ENCODE peak calls at places on chromosomes 5 and 9, in six cellular contexts. W, V, Q, K, B and P are unnamed samples. For H3K36me3 and H3K4me1, the result is how much of the 10 kb centered on the place peaks cover.

GRCh38 chr5:107687937-107688336 is 17.2 kb upstream of the EFNA5 start:
- DNase-seq in W (no peak), V (no peak), Q (no peak), K (no peak), B (no peak), P (no peak)

GRCh38 chr5:44536650-44537260 is 147.5 kb upstream of the FGF10 start:
- DNase-seq in W (peak), V (no peak), Q (no peak), K (peak), B (no peak), P (no peak)

GRCh38 chr9:75588808-75589207 is 301.7 kb upstream of the PCSK5 start:
- DNase-seq in W (no peak), V (no peak), Q (no peak), K (peak), B (no peak), P (no peak)

GRCh38 chr9:123725389-123725788 is 204.5 kb downstream of the DENND1A start:
- DNase-seq in W (no peak), V (peak), Q (peak), K (no peak), B (no peak), P (no peak)

GRCh38 chr9:28946648-28947047 is 1373.4 kb upstream of the C9orf72 start:
- DNase-seq in W (no peak), V (no peak), Q (no peak), K (peak), B (no peak), P (no peak)

GRCh38 chr5:171858303-171858702 is 72.7 kb downstream of the SMIM23 start:
- DNase-seq in W (no peak), V (no peak), Q (no peak), K (peak), B (no peak), P (no peak)

GRCh38 chr5:69341520-69342161 is 9.0 kb upstream of the CCDC125 start:
- DNase-seq in W (no peak), V (no peak), Q (no peak), K (peak), B (no peak), P (no peak)

GRCh38 chr5:107026098-107026497 is 644.6 kb downstream of the EFNA5 start:
- DNase-seq in W (no peak), V (no peak), Q (no peak), K (no peak), B (no peak), P (no peak)

GRCh38 chr9:38720083-38720755 is at the start of gene FAM240B:
- DNase-seq in W (no peak), V (no peak), Q (no peak), K (no peak), B (no peak), P (no peak)

GRCh38 chr9:95896580-95896979 is 21.1 kb downstream of the ERCC6L2 start:
- DNase-seq in W (no peak), V (no peak), Q (no peak), K (no peak), B (no peak), P (no peak)

GRCh38 chr5:57953830-57954229 is 471.2 kb upstream of the ACTBL2 start:
- DNase-seq in W (no peak), V (no peak), Q (no peak), K (no peak), B (no peak), P (no peak)

GRCh38 chr5:66354407-66354806 is 210.3 kb downstream of the SREK1 start:
- DNase-seq in W (no peak), V (no peak), Q (no peak), K (no peak), B (no peak), P (no peak)

GRCh38 chr9:70165006-70165602 is 93.7 kb upstream of the SMC5 start:
- DNase-seq in W (no peak), V (no peak), Q (no peak), K (no peak), B (no peak), P (no peak)

GRCh38 chr5:33321026-33321425 is 119.7 kb upstream of the TARS1 start:
- DNase-seq in W (no peak), V (no peak), Q (no peak), K (peak), B (no peak), P (no peak)

GRCh38 chr5:64165500-64166200 is at the start of gene RNF180:
- DNase-seq in W (peak), V (peak), Q (peak), K (peak), B (peak), P (peak)

GRCh38 chr5:159978358-159978757 is 30.6 kb upstream of the TTC1 start:
- DNase-seq in W (no peak), V (no peak), Q (no peak), K (no peak), B (no peak), P (no peak)

GRCh38 chr5:41754857-41755256 is 115.4 kb downstream of the OXCT1 start:
- DNase-seq in W (no peak), V (no peak), Q (no peak), K (peak), B (no peak), P (no peak)

GRCh38 chr5:168822745-168823281 is 243.6 kb upstream of the PANK3 start:
- DNase-seq in W (no peak), V (no peak), Q (no peak), K (peak), B (no peak), P (no peak)

GRCh38 chr5:39998518-39998917 is 573.7 kb upstream of the DAB2 start:
- DNase-seq in W (no peak), V (no peak), Q (no peak), K (no peak), B (no peak), P (no peak)

GRCh38 chr5:79990598-79991507 is at the start of gene MTX3:
- DNase-seq in W (peak), V (peak), Q (peak), K (peak), B (peak), P (peak)

GRCh38 chr5:93899026-93899600 is 157.7 kb upstream of the POU5F2 start:
- DNase-seq in W (no peak), V (no peak), Q (no peak), K (peak), B (no peak), P (no peak)

GRCh38 chr5:79831910-79832309 is 142.3 kb downstream of the CMYA5 start:
- DNase-seq in W (no peak), V (peak), Q (peak), K (no peak), B (no peak), P (no peak)

GRCh38 chr9:127030814-127031740 is 91.4 kb downstream of the ANGPTL2 start:
- DNase-seq in W (no peak), V (no peak), Q (no peak), K (no peak), B (no peak), P (no peak)

GRCh38 chr5:52360985-52361384 is 426.7 kb upstream of the ITGA1 start:
- DNase-seq in W (no peak), V (no peak), Q (no peak), K (no peak), B (no peak), P (no peak)

GRCh38 chr5:52356311-52356918 is 431.3 kb upstream of the ITGA1 start:
- DNase-seq in W (no peak), V (no peak), Q (no peak), K (peak), B (no peak), P (no peak)

GRCh38 chr5:52359261-52359660 is 428.5 kb upstream of the ITGA1 start:
- DNase-seq in W (no peak), V (no peak), Q (no peak), K (no peak), B (no peak), P (no peak)
- H3K36me3 ChIP-seq in W (under half), V (under half), Q (under half), K (under half), B (under half), P (under half)

DNA sequence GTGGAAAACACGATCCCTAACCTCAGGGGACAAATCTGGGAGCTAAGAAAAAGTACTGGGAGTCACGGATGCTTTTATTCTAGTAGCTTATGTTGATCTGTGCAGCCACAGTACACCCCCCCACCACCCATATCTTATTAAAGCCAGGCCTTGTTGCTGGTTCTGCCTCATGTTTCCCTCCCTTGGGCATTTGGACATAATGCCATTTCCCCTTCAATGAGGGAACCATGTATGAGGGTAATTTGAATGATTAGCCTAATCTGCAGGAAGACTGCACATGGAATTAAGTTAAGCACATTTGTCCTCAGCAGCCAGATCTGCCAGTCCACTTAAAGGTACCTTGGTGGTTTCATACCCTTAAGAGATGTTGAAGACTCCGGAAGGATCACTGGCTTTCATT is 102.0 kb downstream of the ARHGAP26 start:
- DNase-seq in W (no peak), V (no peak), Q (no peak), K (no peak), B (no peak), P (no peak)
- H3K4me1 ChIP-seq in W (half or more), V (half or more), Q (under half), K (half or more), B (under half), P (under half)

DNA sequence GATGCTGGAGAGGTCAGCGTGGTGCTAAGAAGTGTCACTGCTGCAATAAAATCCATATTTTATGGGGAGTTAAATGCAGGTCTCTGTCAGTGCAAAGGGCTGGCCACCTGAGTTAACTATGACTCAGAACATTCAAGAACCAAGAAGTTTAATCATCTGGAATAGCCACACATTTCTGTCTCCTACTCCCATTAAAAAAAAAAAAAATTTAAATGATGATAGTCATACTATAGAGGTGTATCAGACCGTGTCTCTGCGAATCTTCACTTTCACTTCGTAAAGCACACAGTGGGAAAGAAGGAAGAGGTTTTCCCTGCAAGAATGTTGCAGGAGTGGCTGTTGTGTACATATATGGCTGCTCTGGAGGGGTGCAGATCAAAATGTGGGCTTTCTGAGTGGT is 1.4 kb downstream of the CDH6 start:
- DNase-seq in W (no peak), V (no peak), Q (no peak), K (peak), B (no peak), P (no peak)
- H3K4me3 ChIP-seq in W (peak), V (peak), Q (peak), K (peak), B (peak), P (peak)

GRCh38 chr5:662751-663435 is 30.3 kb downstream of the TPPP start:
- DNase-seq in W (no peak), V (peak), Q (peak), K (no peak), B (peak), P (no peak)
- H3K36me3 ChIP-seq in W (half or more), V (half or more), Q (under half), K (under half), B (under half), P (under half)

DNA sequence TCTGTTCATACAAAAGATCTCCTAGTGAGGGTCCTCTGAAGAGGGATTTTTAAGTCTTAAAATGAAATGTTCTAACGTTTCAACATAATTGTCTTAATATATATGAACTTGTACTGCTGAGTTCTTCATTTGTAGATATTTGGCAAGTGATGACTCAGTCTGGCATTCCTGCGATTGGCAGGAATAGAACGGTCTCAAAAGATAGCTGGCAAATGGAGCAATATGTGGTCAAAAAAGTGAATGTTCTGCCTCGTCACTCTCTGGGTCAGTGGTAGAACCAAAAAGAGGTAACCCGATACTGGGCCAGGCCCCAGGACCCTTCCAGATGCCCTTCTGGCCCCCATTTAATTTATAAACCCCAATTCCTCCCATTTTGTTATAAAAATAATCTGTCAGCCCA is 39.2 kb downstream of the ZNF366 start:
- DNase-seq in W (no peak), V (no peak), Q (no peak), K (peak), B (no peak), P (no peak)
- H3K4me1 ChIP-seq in W (under half), V (half or more), Q (half or more), K (half or more), B (under half), P (under half)

GRCh38 chr5:174726916-174727793 is 2.8 kb downstream of the MSX2 start:
- DNase-seq in W (no peak), V (no peak), Q (no peak), K (no peak), B (no peak), P (no peak)

GRCh38 chr5:174725991-174726601 is 1.7 kb downstream of the MSX2 start:
- DNase-seq in W (no peak), V (no peak), Q (no peak), K (no peak), B (no peak), P (no peak)

GRCh38 chr5:174723979-174724483 is 351 bp upstream of the MSX2 start:
- DNase-seq in W (no peak), V (no peak), Q (no peak), K (peak), B (no peak), P (no peak)

GRCh38 chr5:174724484-174725260 is at the start of gene MSX2:
- DNase-seq in W (peak), V (peak), Q (peak), K (peak), B (peak), P (peak)

GRCh38 chr5:174725261-174725990 is 1.0 kb downstream of the MSX2 start:
- DNase-seq in W (no peak), V (no peak), Q (no peak), K (no peak), B (no peak), P (no peak)
- H3K4me3 ChIP-seq in W (peak), V (peak), Q (peak), K (peak), B (peak), P (peak)

DNA sequence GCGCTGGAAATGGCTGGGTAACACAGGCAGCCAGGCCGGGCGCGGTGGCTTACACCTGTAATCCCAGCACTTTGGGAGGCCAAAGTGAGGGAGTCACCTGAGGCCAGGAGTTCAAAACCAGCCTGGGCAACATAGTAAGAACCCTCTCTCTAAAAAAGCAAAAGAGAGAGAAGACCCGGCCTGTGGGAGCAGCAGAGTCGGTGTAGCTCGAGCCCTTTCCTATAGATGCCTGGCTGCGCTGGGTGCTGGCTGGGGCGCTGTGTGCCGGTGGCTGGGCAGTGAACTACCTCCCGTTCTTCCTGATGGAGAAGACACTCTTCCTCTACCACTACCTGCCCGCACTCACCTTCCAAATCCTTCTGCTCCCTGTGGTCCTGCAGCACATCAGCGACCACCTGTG is 9.2 kb downstream of the UCK1 start:
- DNase-seq in W (no peak), V (no peak), Q (no peak), K (no peak), B (no peak), P (no peak)
- H3K36me3 ChIP-seq in W (half or more), V (half or more), Q (half or more), K (under half), B (under half), P (under half)